ENCODE peak calls at places on chromosomes 1 and 21, in eight cellular contexts. J, N, M, K, O, V, Q and D are unnamed samples.

GRCh38 chr1:112956503-112957132 is 622 bp upstream of the SLC16A1 start:
- DNase-seq in V (no peak), O (peak; percentile 10), N (peak; percentile 6), Q (no peak), K (peak; percentile 54), J (no peak), M (no peak), D (peak; percentile 83)

GRCh38 chr21:35266546-35266945 is 217.4 kb upstream of the RUNX1 start:
- DNase-seq in O (no peak), Q (no peak), K (no peak), M (no peak), J (no peak), V (no peak), N (no peak), D (no peak)

GRCh38 chr1:16145988-16146887 is 9.6 kb downstream of the EPHA2 start:
- DNase-seq in V (no peak), J (peak; percentile 57), O (peak; percentile 61), Q (peak; percentile 95), K (no peak), N (no peak), M (peak; percentile 78), D (peak; percentile 94)

GRCh38 chr1:12143631-12144155 is 23.1 kb upstream of the TNFRSF1B start:
- DNase-seq in O (peak; percentile 33), K (no peak), Q (peak; percentile 75), N (no peak), M (no peak), J (peak; percentile 77), V (no peak), D (peak; percentile 96)

GRCh38 chr1:110668523-110668922 is 6.2 kb downstream of the KCNA3 start:
- DNase-seq in Q (no peak), O (no peak), J (no peak), M (no peak), K (no peak), N (no peak), V (no peak), D (no peak)

GRCh38 chr1:164576311-164577271 is 17.6 kb downstream of the PBX1 start:
- DNase-seq in K (no peak), V (no peak), Q (peak; percentile 48), O (no peak), J (no peak), M (no peak), N (no peak), D (peak; percentile 87)

GRCh38 chr1:207603777-207604176 is 41.2 kb upstream of the CR1L start:
- DNase-seq in V (no peak), M (no peak), O (no peak), K (no peak), N (no peak), J (no peak), Q (no peak), D (peak; percentile 33)

GRCh38 chr1:172837816-172838680 is 179.1 kb downstream of the FASLG start:
- DNase-seq in N (peak; percentile 17), M (no peak), V (no peak), O (no peak), K (no peak), Q (no peak), J (no peak), D (no peak)

GRCh38 chr1:154295408-154296235 is 23.2 kb downstream of the HAX1 start:
- DNase-seq in K (no peak), Q (no peak), M (no peak), J (no peak), N (no peak), O (no peak), V (no peak), D (peak; percentile 16)

GRCh38 chr1:248838357-248839167 is 538 bp downstream of the ZNF672 start:
- DNase-seq in N (peak; percentile 65), O (peak; percentile 91), K (peak; percentile 84), Q (peak; percentile 83), V (peak; percentile 94), J (peak; percentile 92), M (no peak), D (peak; percentile 94)

GRCh38 chr1:8382051-8382505 is 64.2 kb downstream of the SLC45A1 start:
- DNase-seq in K (no peak), Q (peak; percentile 12), O (no peak), J (no peak), N (no peak), M (no peak), V (no peak), D (no peak)